ENCODE peak calls at places on chromosomes 16 and 17, in six cellular contexts. O is NCI-H1092; D is endothelial cell; A is activated naive CD4-positive, alpha-beta T cell treated with anti-CD3 and anti-CD28 coated beads for 36 hours; M is fibroblast of the conjunctiva; H is left ventricle myocardium inferior. V is an unnamed sample.

GRCh38 chr16:70390774-70391173 is 44.1 kb downstream of the DDX19A start:
- DNase-seq in O (no peak), D (no peak), A (no peak), M (no peak), H (no peak), V (no peak)

GRCh38 chr16:67555795-67556212 is 6.5 kb upstream of the CTCF start:
- DNase-seq in O (no peak), D (no peak), A (peak), M (no peak), H (no peak), V (peak)

GRCh38 chr17:65283704-65284103 is 146.5 kb downstream of the RGS9 start:
- DNase-seq in O (no peak), D (no peak), A (no peak), M (no peak), H (no peak), V (peak)

GRCh38 chr17:74202879-74203432 is 522 bp upstream of the RPL38 start:
- DNase-seq in O (no peak), D (no peak), A (no peak), M (no peak), H (no peak), V (no peak)

GRCh38 chr16:67413978-67414891 is 2.0 kb downstream of the ZDHHC1 start:
- DNase-seq in O (no peak), D (no peak), A (no peak), M (no peak), H (no peak), V (no peak)

GRCh38 chr17:41178843-41179616 is 1.0 kb upstream of the KRTAP4-2 start:
- DNase-seq in O (no peak), D (no peak), A (no peak), M (no peak), H (no peak), V (no peak)

GRCh38 chr17:74521701-74522201 is 9.5 kb downstream of the CD300LB start:
- DNase-seq in O (no peak), D (no peak), A (no peak), M (no peak), H (no peak), V (no peak)

GRCh38 chr17:59762022-59762825 is 54.8 kb downstream of the VMP1 start:
- DNase-seq in O (no peak), D (no peak), A (peak), M (peak), H (no peak), V (peak)

GRCh38 chr17:60165976-60166375 is 16.2 kb downstream of the CA4 start:
- DNase-seq in O (no peak), D (no peak), A (peak), M (no peak), H (no peak), V (peak)

GRCh38 chr17:16391451-16391850 is 10.6 kb downstream of the UBB start:
- DNase-seq in O (no peak), D (no peak), A (no peak), M (no peak), H (no peak), V (no peak)

GRCh38 chr17:75876938-75877751 is 1.2 kb downstream of the TRIM47 start:
- DNase-seq in O (peak), D (no peak), A (peak), M (peak), H (peak), V (peak)

GRCh38 chr16:75527825-75528299 is 8.0 kb downstream of the CHST5 start:
- DNase-seq in O (no peak), D (no peak), A (no peak), M (no peak), H (no peak), V (no peak)